ENCODE peak calls at places on chromosomes 6 and 20, in six cellular contexts. One of them, this sample, is unnamed.
A peak's percentile ranks its signal among the peaks of the same experiment; 100 is the strongest.

GRCh38 chr6:44126320-44127149 is 717 bp downstream of the MRPL14 start:
- DNase-seq in H1: peak; percentile 68
- DNase-seq in IMR-90: peak; percentile 82
- DNase-seq in mesenchymal stem cell: peak; percentile 93
- DNase-seq in neuronal stem cell: peak; percentile 49
- DNase-seq in trophoblast cell: peak; percentile 63
- DNase-seq in this sample: peak; percentile 62

GRCh38 chr6:130362128-130362527 is 3.7 kb upstream of the TMEM200A start:
- DNase-seq in neuronal stem cell: peak; percentile 47
- DNase-seq in trophoblast cell: no peak
- DNase-seq in IMR-90: no peak
- DNase-seq in H1: peak; percentile 50
- DNase-seq in mesenchymal stem cell: no peak
- DNase-seq in this sample: no peak

GRCh38 chr20:45095753-45096371 is 5.1 kb downstream of the KCNS1 start:
- DNase-seq in mesenchymal stem cell: peak; percentile 55
- DNase-seq in trophoblast cell: peak; percentile 62
- DNase-seq in neuronal stem cell: peak; percentile 43
- DNase-seq in IMR-90: peak; percentile 69
- DNase-seq in H1: peak; percentile 76
- DNase-seq in this sample: peak; percentile 73

GRCh38 chr6:143107440-143107839 is 46.8 kb downstream of the AIG1 start:
- DNase-seq in mesenchymal stem cell: peak; percentile 36
- DNase-seq in IMR-90: no peak
- DNase-seq in neuronal stem cell: no peak
- DNase-seq in trophoblast cell: no peak
- DNase-seq in H1: no peak
- DNase-seq in this sample: no peak

GRCh38 chr6:25670208-25670607 is 18.2 kb downstream of the SCGN start:
- DNase-seq in IMR-90: no peak
- DNase-seq in trophoblast cell: no peak
- DNase-seq in mesenchymal stem cell: no peak
- DNase-seq in H1: no peak
- DNase-seq in neuronal stem cell: no peak
- DNase-seq in this sample: no peak

GRCh38 chr6:6649824-6650349 is 61.4 kb downstream of the LY86 start:
- DNase-seq in neuronal stem cell: no peak
- DNase-seq in IMR-90: no peak
- DNase-seq in H1: no peak
- DNase-seq in trophoblast cell: no peak
- DNase-seq in mesenchymal stem cell: no peak
- DNase-seq in this sample: no peak

GRCh38 chr20:33370296-33370695 is 31.0 kb downstream of the CDK5RAP1 start:
- DNase-seq in H1: no peak
- DNase-seq in IMR-90: no peak
- DNase-seq in trophoblast cell: no peak
- DNase-seq in mesenchymal stem cell: no peak
- DNase-seq in neuronal stem cell: no peak
- DNase-seq in this sample: no peak

GRCh38 chr6:168533428-168533827 is 92.4 kb downstream of the SMOC2 start:
- DNase-seq in trophoblast cell: no peak
- DNase-seq in IMR-90: no peak
- DNase-seq in neuronal stem cell: no peak
- DNase-seq in mesenchymal stem cell: no peak
- DNase-seq in H1: no peak
- DNase-seq in this sample: no peak

GRCh38 chr6:139137716-139138115 is 2.8 kb downstream of the HECA start:
- DNase-seq in IMR-90: no peak
- DNase-seq in mesenchymal stem cell: no peak
- DNase-seq in neuronal stem cell: no peak
- DNase-seq in trophoblast cell: no peak
- DNase-seq in H1: no peak
- DNase-seq in this sample: no peak

GRCh38 chr6:53646606-53647005 is 18.9 kb downstream of the KLHL31 start:
- DNase-seq in H1: no peak
- DNase-seq in neuronal stem cell: no peak
- DNase-seq in mesenchymal stem cell: no peak
- DNase-seq in IMR-90: no peak
- DNase-seq in trophoblast cell: no peak
- DNase-seq in this sample: no peak

GRCh38 chr20:40996326-40996725 is 32.3 kb upstream of the TOP1 start:
- DNase-seq in mesenchymal stem cell: no peak
- DNase-seq in IMR-90: no peak
- DNase-seq in neuronal stem cell: no peak
- DNase-seq in H1: no peak
- DNase-seq in trophoblast cell: no peak
- DNase-seq in this sample: no peak

GRCh38 chr6:39445667-39446066 is 123.2 kb upstream of the KCNK16 start:
- DNase-seq in IMR-90: no peak
- DNase-seq in mesenchymal stem cell: no peak
- DNase-seq in neuronal stem cell: no peak
- DNase-seq in H1: peak; percentile 7
- DNase-seq in trophoblast cell: no peak
- DNase-seq in this sample: no peak

GRCh38 chr6:33160728-33161323 is 31.4 kb downstream of the COL11A2 start:
- DNase-seq in IMR-90: peak; percentile 84
- DNase-seq in neuronal stem cell: no peak
- DNase-seq in mesenchymal stem cell: peak; percentile 9
- DNase-seq in trophoblast cell: no peak
- DNase-seq in H1: no peak
- DNase-seq in this sample: peak; percentile 75

GRCh38 chr6:4687989-4688947 is 87.9 kb upstream of the CDYL start:
- DNase-seq in trophoblast cell: peak; percentile 60
- DNase-seq in H1: no peak
- DNase-seq in neuronal stem cell: no peak
- DNase-seq in IMR-90: peak; percentile 88
- DNase-seq in mesenchymal stem cell: peak; percentile 91
- DNase-seq in this sample: no peak

GRCh38 chr20:39850821-39851330 is 838.2 kb downstream of the MAFB start:
- DNase-seq in H1: no peak
- DNase-seq in trophoblast cell: no peak
- DNase-seq in neuronal stem cell: no peak
- DNase-seq in mesenchymal stem cell: no peak
- DNase-seq in IMR-90: no peak
- DNase-seq in this sample: no peak

GRCh38 chr20:37238426-37238825 is 23.2 kb downstream of the GHRH start:
- DNase-seq in neuronal stem cell: no peak
- DNase-seq in mesenchymal stem cell: no peak
- DNase-seq in trophoblast cell: no peak
- DNase-seq in H1: no peak
- DNase-seq in IMR-90: no peak
- DNase-seq in this sample: no peak

GRCh38 chr6:136526196-136526930 is 23.9 kb downstream of the MAP7 start:
- DNase-seq in H1: peak; percentile 72
- DNase-seq in IMR-90: peak; percentile 63
- DNase-seq in neuronal stem cell: peak; percentile 46
- DNase-seq in trophoblast cell: no peak
- DNase-seq in mesenchymal stem cell: peak; percentile 60
- DNase-seq in this sample: peak; percentile 84

GRCh38 chr20:58627212-58628072 is 23.6 kb upstream of the STX16 start:
- DNase-seq in H1: no peak
- DNase-seq in IMR-90: no peak
- DNase-seq in mesenchymal stem cell: no peak
- DNase-seq in neuronal stem cell: no peak
- DNase-seq in trophoblast cell: no peak
- DNase-seq in this sample: no peak

GRCh38 chr6:12555267-12555666 is 161.3 kb upstream of the PHACTR1 start:
- DNase-seq in H1: no peak
- DNase-seq in trophoblast cell: no peak
- DNase-seq in mesenchymal stem cell: no peak
- DNase-seq in IMR-90: peak; percentile 61
- DNase-seq in neuronal stem cell: no peak
- DNase-seq in this sample: no peak

GRCh38 chr6:24673625-24674024 is 6.7 kb downstream of the ACOT13 start:
- DNase-seq in trophoblast cell: no peak
- DNase-seq in neuronal stem cell: no peak
- DNase-seq in mesenchymal stem cell: no peak
- DNase-seq in IMR-90: no peak
- DNase-seq in H1: no peak
- DNase-seq in this sample: no peak

GRCh38 chr20:63703976-63704748 is 3.6 kb downstream of the ARFRP1 start:
- DNase-seq in IMR-90: no peak
- DNase-seq in trophoblast cell: no peak
- DNase-seq in neuronal stem cell: no peak
- DNase-seq in mesenchymal stem cell: no peak
- DNase-seq in H1: no peak
- DNase-seq in this sample: no peak

DNA sequence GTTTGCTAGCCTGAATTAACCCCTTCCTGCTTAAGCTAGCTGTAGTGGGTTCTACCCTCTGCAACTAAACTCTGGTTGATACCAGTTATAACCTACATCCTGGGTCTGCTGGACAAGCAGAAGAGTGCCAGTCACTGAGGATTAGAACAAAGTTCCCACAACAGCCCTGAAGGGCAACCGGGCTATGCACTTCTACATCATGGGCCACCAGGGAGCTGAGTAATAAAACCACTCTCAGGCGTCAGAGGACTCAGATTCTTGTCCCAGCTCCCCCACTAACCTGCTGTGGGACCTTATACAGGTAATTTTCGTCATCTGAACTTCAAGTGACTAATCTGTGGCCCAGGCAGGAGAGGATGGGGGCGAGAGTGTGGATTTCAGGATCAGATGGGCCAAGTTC is 56.8 kb downstream of the EYA2 start:
- DNase-seq in neuronal stem cell: no peak
- DNase-seq in IMR-90: peak; percentile 55
- DNase-seq in mesenchymal stem cell: no peak
- DNase-seq in H1: no peak
- DNase-seq in trophoblast cell: no peak
- DNase-seq in this sample: no peak
- H2AK5ac ChIP-seq in neuronal stem cell: no peak overlapping the region
- H2AK5ac ChIP-seq in IMR-90: peak overlapping the region; percentile 65
- H2AK5ac ChIP-seq in mesenchymal stem cell: no peak overlapping the region
- H2AK5ac ChIP-seq in H1: no peak overlapping the region
- H2AK5ac ChIP-seq in trophoblast cell: no peak overlapping the region
- H2AK5ac ChIP-seq in this sample: no peak overlapping the region

DNA sequence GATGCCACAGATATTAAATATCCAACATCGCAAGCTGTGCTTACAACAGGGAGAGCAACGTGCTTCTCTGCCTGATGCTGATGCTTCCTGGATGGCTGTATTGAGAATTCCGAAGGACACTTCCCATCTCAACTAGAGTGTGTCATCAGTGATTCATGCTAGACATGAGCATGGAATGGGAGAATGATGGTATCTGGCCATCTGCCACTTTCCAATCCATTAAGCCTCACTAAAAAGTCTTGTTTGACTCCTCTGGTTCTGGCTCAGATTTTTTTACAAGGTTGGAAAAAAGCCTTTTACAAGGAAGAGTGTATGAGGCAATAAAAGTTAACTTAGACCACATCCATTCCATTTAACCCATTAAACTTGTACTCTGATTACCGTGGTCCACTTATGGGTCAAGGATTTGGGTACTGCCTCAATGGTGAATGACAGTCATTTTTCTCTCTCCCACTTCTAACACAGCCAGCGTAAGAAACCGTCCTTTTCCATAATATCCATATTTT is 265.3 kb downstream of the UST start:
- DNase-seq in trophoblast cell: peak; percentile 82
- DNase-seq in H1: no peak
- DNase-seq in mesenchymal stem cell: peak; percentile 94
- DNase-seq in neuronal stem cell: no peak
- DNase-seq in IMR-90: peak; percentile 100
- DNase-seq in this sample: no peak
- H3K27ac ChIP-seq in trophoblast cell: no peak overlapping the region
- H3K27ac ChIP-seq in H1: no peak overlapping the region
- H3K27ac ChIP-seq in mesenchymal stem cell: peak overlapping the region; percentile 73
- H3K27ac ChIP-seq in neuronal stem cell: no peak overlapping the region
- H3K27ac ChIP-seq in IMR-90: no peak overlapping the region
- H3K27ac ChIP-seq in this sample: no peak overlapping the region

GRCh38 chr20:20501128-20501527 is 133.2 kb downstream of the INSM1 start:
- DNase-seq in neuronal stem cell: no peak
- DNase-seq in mesenchymal stem cell: no peak
- DNase-seq in H1: no peak
- DNase-seq in IMR-90: no peak
- DNase-seq in trophoblast cell: no peak
- DNase-seq in this sample: no peak
- H3K14ac ChIP-seq in neuronal stem cell: no peak overlapping the region
- H3K14ac ChIP-seq in mesenchymal stem cell: no peak overlapping the region
- H3K14ac ChIP-seq in H1: no peak overlapping the region
- H3K14ac ChIP-seq in IMR-90: no peak overlapping the region
- H3K14ac ChIP-seq in trophoblast cell: no peak overlapping the region
- H3K14ac ChIP-seq in this sample: no peak overlapping the region

DNA sequence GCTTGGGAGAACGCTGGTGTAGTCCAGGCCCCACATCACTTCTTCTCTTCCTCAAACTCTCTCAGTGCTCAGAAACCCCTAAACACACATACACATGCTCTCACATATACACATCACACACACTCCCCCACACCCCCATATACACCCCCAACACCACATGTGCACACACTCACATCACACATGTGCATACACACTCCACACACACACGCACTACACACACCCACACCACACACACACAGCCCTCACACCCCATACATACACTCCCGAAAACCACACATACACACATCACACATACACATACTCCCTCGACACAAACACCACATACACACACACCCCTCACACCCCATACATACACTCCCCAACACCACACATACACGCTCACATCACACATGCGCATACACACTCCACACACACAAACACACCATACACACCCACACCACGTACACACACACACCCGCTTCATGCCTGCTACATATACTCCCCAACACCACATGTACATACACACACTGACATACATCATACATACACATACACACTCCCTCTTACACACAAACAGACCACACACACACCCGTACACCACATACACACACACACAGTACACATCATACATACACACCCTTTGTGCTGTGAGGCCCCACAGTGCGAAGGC is 110.3 kb upstream of the TMEM170B start:
- DNase-seq in neuronal stem cell: no peak
- DNase-seq in trophoblast cell: no peak
- DNase-seq in mesenchymal stem cell: no peak
- DNase-seq in H1: no peak
- DNase-seq in IMR-90: no peak
- DNase-seq in this sample: no peak
- H2AK5ac ChIP-seq in neuronal stem cell: no peak overlapping the region
- H2AK5ac ChIP-seq in trophoblast cell: peak overlapping the region; percentile 1
- H2AK5ac ChIP-seq in mesenchymal stem cell: peak overlapping the region; percentile 71
- H2AK5ac ChIP-seq in H1: peak overlapping the region; percentile 96
- H2AK5ac ChIP-seq in IMR-90: peak overlapping the region; percentile 99
- H2AK5ac ChIP-seq in this sample: no peak overlapping the region